ENCODE peak calls at places on chromosomes 3 and 15, in seven cellular contexts. One of them, this sample, is unnamed.

GRCh38 chr3:123880998-123881561 is 3.1 kb downstream of the MYLK start:
- DNase-seq in SK-N-SH: peak
- DNase-seq in K562: no peak
- DNase-seq in HCT116: peak
- DNase-seq in GM12878: no peak
- DNase-seq in HepG2: peak
- DNase-seq in H1: no peak
- DNase-seq in this sample: no peak

GRCh38 chr15:89112341-89112971 is 24.2 kb downstream of the ABHD2 start:
- DNase-seq in SK-N-SH: no peak
- DNase-seq in K562: no peak
- DNase-seq in HCT116: peak
- DNase-seq in GM12878: peak
- DNase-seq in HepG2: peak
- DNase-seq in H1: no peak
- DNase-seq in this sample: no peak

GRCh38 chr3:55678521-55679216 is 191.6 kb upstream of the WNT5A start:
- DNase-seq in SK-N-SH: no peak
- DNase-seq in K562: no peak
- DNase-seq in HCT116: no peak
- DNase-seq in GM12878: no peak
- DNase-seq in HepG2: no peak
- DNase-seq in H1: no peak
- DNase-seq in this sample: no peak

GRCh38 chr15:89143503-89144162 is 55.4 kb downstream of the ABHD2 start:
- DNase-seq in SK-N-SH: peak
- DNase-seq in K562: no peak
- DNase-seq in HCT116: no peak
- DNase-seq in GM12878: peak
- DNase-seq in HepG2: no peak
- DNase-seq in H1: no peak
- DNase-seq in this sample: no peak

GRCh38 chr15:93247466-93248121 is 158.6 kb upstream of the RGMA start:
- DNase-seq in SK-N-SH: no peak
- DNase-seq in K562: no peak
- DNase-seq in HCT116: no peak
- DNase-seq in GM12878: no peak
- DNase-seq in HepG2: no peak
- DNase-seq in H1: no peak
- DNase-seq in this sample: no peak

GRCh38 chr3:15934389-15935195 is 136.8 kb upstream of the ANKRD28 start:
- DNase-seq in SK-N-SH: no peak
- DNase-seq in K562: no peak
- DNase-seq in HCT116: no peak
- DNase-seq in GM12878: no peak
- DNase-seq in HepG2: no peak
- DNase-seq in H1: no peak
- DNase-seq in this sample: no peak

GRCh38 chr3:102791641-102792589 is 357.1 kb downstream of the ZPLD1 start:
- DNase-seq in SK-N-SH: peak
- DNase-seq in K562: no peak
- DNase-seq in HCT116: no peak
- DNase-seq in GM12878: no peak
- DNase-seq in HepG2: no peak
- DNase-seq in H1: no peak
- DNase-seq in this sample: no peak

GRCh38 chr15:89904519-89904918 is 8.2 kb downstream of the ARPIN start:
- DNase-seq in SK-N-SH: no peak
- DNase-seq in K562: no peak
- DNase-seq in HCT116: no peak
- DNase-seq in GM12878: no peak
- DNase-seq in HepG2: no peak
- DNase-seq in H1: no peak
- DNase-seq in this sample: no peak

GRCh38 chr3:18372786-18373405 is 52.2 kb downstream of the SATB1 start:
- DNase-seq in SK-N-SH: no peak
- DNase-seq in K562: no peak
- DNase-seq in HCT116: no peak
- DNase-seq in GM12878: no peak
- DNase-seq in HepG2: no peak
- DNase-seq in H1: no peak
- DNase-seq in this sample: no peak

GRCh38 chr15:45116482-45117326 is 2.6 kb downstream of the DUOXA2 start:
- DNase-seq in SK-N-SH: no peak
- DNase-seq in K562: no peak
- DNase-seq in HCT116: no peak
- DNase-seq in GM12878: no peak
- DNase-seq in HepG2: no peak
- DNase-seq in H1: no peak
- DNase-seq in this sample: no peak

GRCh38 chr3:144114767-144115166 is 143.1 kb downstream of the DIPK2A start:
- DNase-seq in SK-N-SH: no peak
- DNase-seq in K562: no peak
- DNase-seq in HCT116: no peak
- DNase-seq in GM12878: no peak
- DNase-seq in HepG2: no peak
- DNase-seq in H1: no peak
- DNase-seq in this sample: no peak

GRCh38 chr3:140736863-140737460 is 59.1 kb downstream of the TRIM42 start:
- DNase-seq in SK-N-SH: peak
- DNase-seq in K562: peak
- DNase-seq in HCT116: no peak
- DNase-seq in GM12878: no peak
- DNase-seq in HepG2: peak
- DNase-seq in H1: peak
- DNase-seq in this sample: no peak

GRCh38 chr3:72345237-72345878 is 502.9 kb downstream of the SHQ1 start:
- DNase-seq in SK-N-SH: no peak
- DNase-seq in K562: no peak
- DNase-seq in HCT116: no peak
- DNase-seq in GM12878: no peak
- DNase-seq in HepG2: no peak
- DNase-seq in H1: no peak
- DNase-seq in this sample: no peak

GRCh38 chr3:114155370-114155821 is 23.5 kb downstream of the DRD3 start:
- DNase-seq in SK-N-SH: peak
- DNase-seq in K562: peak
- DNase-seq in HCT116: peak
- DNase-seq in GM12878: no peak
- DNase-seq in HepG2: peak
- DNase-seq in H1: no peak
- DNase-seq in this sample: no peak

GRCh38 chr3:139284221-139284620 is 59.6 kb upstream of the MRPS22 start:
- DNase-seq in SK-N-SH: no peak
- DNase-seq in K562: no peak
- DNase-seq in HCT116: no peak
- DNase-seq in GM12878: no peak
- DNase-seq in HepG2: no peak
- DNase-seq in H1: no peak
- DNase-seq in this sample: no peak

GRCh38 chr3:167772992-167773391 is 37.5 kb downstream of the SERPINI1 start:
- DNase-seq in SK-N-SH: no peak
- DNase-seq in K562: no peak
- DNase-seq in HCT116: no peak
- DNase-seq in GM12878: no peak
- DNase-seq in HepG2: no peak
- DNase-seq in H1: no peak
- DNase-seq in this sample: no peak

GRCh38 chr15:89358435-89358754 is 23.8 kb upstream of the POLG start:
- DNase-seq in SK-N-SH: no peak
- DNase-seq in K562: no peak
- DNase-seq in HCT116: no peak
- DNase-seq in GM12878: no peak
- DNase-seq in HepG2: no peak
- DNase-seq in H1: no peak
- DNase-seq in this sample: no peak

GRCh38 chr3:18134386-18135082 is 290.6 kb downstream of the SATB1 start:
- DNase-seq in SK-N-SH: no peak
- DNase-seq in K562: no peak
- DNase-seq in HCT116: no peak
- DNase-seq in GM12878: no peak
- DNase-seq in HepG2: no peak
- DNase-seq in H1: no peak
- DNase-seq in this sample: no peak

GRCh38 chr15:37045859-37046318 is 54.5 kb downstream of the MEIS2 start:
- DNase-seq in SK-N-SH: no peak
- DNase-seq in K562: no peak
- DNase-seq in HCT116: no peak
- DNase-seq in GM12878: no peak
- DNase-seq in HepG2: peak
- DNase-seq in H1: peak
- DNase-seq in this sample: no peak

GRCh38 chr3:146953523-146954125 is 348.5 kb upstream of the PLSCR5 start:
- DNase-seq in SK-N-SH: no peak
- DNase-seq in K562: no peak
- DNase-seq in HCT116: no peak
- DNase-seq in GM12878: no peak
- DNase-seq in HepG2: no peak
- DNase-seq in H1: no peak
- DNase-seq in this sample: no peak

GRCh38 chr15:33200444-33200843 is 5.9 kb upstream of the FMN1 start:
- DNase-seq in SK-N-SH: no peak
- DNase-seq in K562: no peak
- DNase-seq in HCT116: no peak
- DNase-seq in GM12878: no peak
- DNase-seq in HepG2: peak
- DNase-seq in H1: no peak
- DNase-seq in this sample: no peak

GRCh38 chr3:42071720-42072582 is 19.2 kb upstream of the TRAK1 start:
- DNase-seq in SK-N-SH: peak
- DNase-seq in K562: no peak
- DNase-seq in HCT116: no peak
- DNase-seq in GM12878: no peak
- DNase-seq in HepG2: peak
- DNase-seq in H1: no peak
- DNase-seq in this sample: no peak
- TF ChIP-seq SIN3A in SK-N-SH: no peak
- TF ChIP-seq SIN3A in K562: no peak
- TF ChIP-seq SIN3A in HCT116: no peak
- TF ChIP-seq SIN3A in GM12878: no peak
- TF ChIP-seq SIN3A in HepG2: no peak
- TF ChIP-seq SIN3A in H1: no peak
- TF ChIP-seq SIN3A in this sample: peak

GRCh38 chr3:186964071-186964470 is 33.7 kb downstream of the ST6GAL1 start:
- DNase-seq in SK-N-SH: no peak
- DNase-seq in K562: no peak
- DNase-seq in HCT116: no peak
- DNase-seq in GM12878: no peak
- DNase-seq in HepG2: no peak
- DNase-seq in H1: no peak
- DNase-seq in this sample: no peak

GRCh38 chr3:186966406-186966805 is 36.1 kb downstream of the ST6GAL1 start:
- DNase-seq in SK-N-SH: no peak
- DNase-seq in K562: no peak
- DNase-seq in HCT116: no peak
- DNase-seq in GM12878: no peak
- DNase-seq in HepG2: no peak
- DNase-seq in H1: no peak
- DNase-seq in this sample: no peak

GRCh38 chr3:186963636-186964035 is 33.3 kb downstream of the ST6GAL1 start:
- DNase-seq in SK-N-SH: no peak
- DNase-seq in K562: no peak
- DNase-seq in HCT116: no peak
- DNase-seq in GM12878: no peak
- DNase-seq in HepG2: no peak
- DNase-seq in H1: no peak
- DNase-seq in this sample: no peak

GRCh38 chr3:186964629-186965028 is 34.3 kb downstream of the ST6GAL1 start:
- DNase-seq in SK-N-SH: no peak
- DNase-seq in K562: no peak
- DNase-seq in HCT116: no peak
- DNase-seq in GM12878: no peak
- DNase-seq in HepG2: no peak
- DNase-seq in H1: no peak
- DNase-seq in this sample: no peak

DNA sequence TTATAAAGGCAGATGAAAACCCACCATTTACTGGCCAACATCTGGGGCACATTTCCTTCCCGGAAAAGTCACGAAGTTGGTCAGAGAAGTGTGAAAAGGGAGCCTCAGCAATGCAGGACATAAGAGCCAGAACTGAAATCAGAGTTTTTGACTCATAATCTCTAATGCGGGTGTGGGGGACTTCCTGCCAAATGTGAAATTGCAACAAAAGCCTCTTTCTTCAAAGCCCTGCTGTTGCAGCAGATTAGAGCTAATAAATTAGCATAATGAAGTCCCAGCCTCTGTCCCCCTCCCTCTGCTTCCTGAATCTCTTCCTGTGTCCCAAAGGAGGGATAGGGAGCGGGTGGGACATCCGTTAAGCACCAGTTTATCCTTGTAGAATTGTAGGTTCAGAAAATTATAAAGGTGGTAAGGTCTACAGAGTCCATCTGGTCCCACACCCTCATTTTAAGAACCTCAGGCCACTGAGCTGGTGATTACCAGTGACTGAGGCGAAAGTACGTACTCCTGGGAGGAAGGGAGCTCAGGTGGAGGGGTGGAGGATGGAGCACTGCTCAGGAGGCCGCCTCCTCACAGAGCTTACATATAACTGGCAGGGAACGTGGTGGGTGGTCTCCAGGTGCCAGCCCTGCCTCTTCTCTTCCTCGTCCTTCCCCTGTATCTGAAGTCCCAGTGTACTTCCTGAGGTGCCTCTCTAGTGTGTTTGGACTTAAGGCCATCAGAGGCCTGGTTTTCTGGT is 35.0 kb downstream of the ST6GAL1 start:
- DNase-seq in SK-N-SH: no peak
- DNase-seq in K562: no peak
- DNase-seq in HCT116: no peak
- DNase-seq in GM12878: peak
- DNase-seq in HepG2: no peak
- DNase-seq in H1: no peak
- DNase-seq in this sample: no peak
- TF ChIP-seq SIN3A in SK-N-SH: no peak
- TF ChIP-seq SIN3A in K562: no peak
- TF ChIP-seq SIN3A in HCT116: no peak
- TF ChIP-seq SIN3A in GM12878: no peak
- TF ChIP-seq SIN3A in HepG2: no peak
- TF ChIP-seq SIN3A in H1: no peak
- TF ChIP-seq SIN3A in this sample: no peak

DNA sequence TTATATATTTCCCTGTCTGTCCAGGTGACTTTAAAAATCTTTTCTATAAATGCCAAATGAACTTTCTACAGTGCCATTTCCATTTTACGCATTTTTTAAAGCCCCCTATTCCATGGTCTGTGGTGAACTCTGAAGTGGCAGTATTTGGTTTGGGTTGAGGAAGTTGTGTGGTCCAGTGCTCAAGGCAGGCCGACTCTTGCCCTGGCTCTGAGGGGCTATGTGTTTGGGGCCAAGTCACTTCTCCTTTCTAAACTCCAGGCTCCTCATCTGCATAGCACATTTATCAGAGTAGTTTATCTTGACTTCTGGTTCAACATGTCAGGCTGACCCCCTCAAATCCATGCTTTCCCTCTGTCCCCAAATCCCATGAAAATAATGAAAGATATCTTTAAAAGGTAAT is 14.1 kb downstream of the TTC21A start:
- DNase-seq in SK-N-SH: no peak
- DNase-seq in K562: no peak
- DNase-seq in HCT116: no peak
- DNase-seq in GM12878: no peak
- DNase-seq in HepG2: no peak
- DNase-seq in H1: no peak
- DNase-seq in this sample: no peak
- TF ChIP-seq SIN3A in SK-N-SH: no peak
- TF ChIP-seq SIN3A in K562: no peak
- TF ChIP-seq SIN3A in HCT116: no peak
- TF ChIP-seq SIN3A in GM12878: no peak
- TF ChIP-seq SIN3A in HepG2: no peak
- TF ChIP-seq SIN3A in H1: no peak
- TF ChIP-seq SIN3A in this sample: no peak

GRCh38 chr3:61847784-61848462 is 286.6 kb downstream of the PTPRG start:
- DNase-seq in SK-N-SH: no peak
- DNase-seq in K562: no peak
- DNase-seq in HCT116: no peak
- DNase-seq in GM12878: no peak
- DNase-seq in HepG2: peak
- DNase-seq in H1: no peak
- DNase-seq in this sample: no peak
- TF ChIP-seq SIN3A in SK-N-SH: no peak
- TF ChIP-seq SIN3A in K562: no peak
- TF ChIP-seq SIN3A in HCT116: no peak
- TF ChIP-seq SIN3A in GM12878: no peak
- TF ChIP-seq SIN3A in HepG2: no peak
- TF ChIP-seq SIN3A in H1: no peak
- TF ChIP-seq SIN3A in this sample: no peak

This sample was measured in Panc1.